ENCODE peak calls at places on chromosome 12, in five cellular contexts. Y is NCI-H1930, S is bronchial epithelial cell, E is neural progenitor cell, N is ACHN. F is an unnamed sample.

GRCh38 chr12:121748571-121749265 is 36.2 kb downstream of the TMEM120B start:
- DNase-seq in N (peak), S (peak), Y (no peak), E (peak), F (no peak)

GRCh38 chr12:6065872-6066217 is 58.6 kb downstream of the VWF start:
- DNase-seq in E (no peak), S (no peak), Y (no peak), N (no peak), F (no peak)

GRCh38 chr12:1773937-1774655 is 46.3 kb upstream of the LRTM2 start:
- DNase-seq in Y (no peak), S (no peak), E (no peak), N (no peak), F (no peak)

GRCh38 chr12:121287267-121287954 is 9.1 kb downstream of the CAMKK2 start:
- DNase-seq in N (no peak), E (no peak), Y (no peak), S (no peak), F (no peak)

GRCh38 chr12:69105101-69105613 is 134.2 kb upstream of the CPSF6 start:
- DNase-seq in S (no peak), E (peak), Y (no peak), N (no peak), F (no peak)

GRCh38 chr12:79008591-79008990 is 144.0 kb downstream of the SYT1 start:
- DNase-seq in S (no peak), Y (no peak), E (no peak), N (no peak), F (no peak)

GRCh38 chr12:12178545-12178944 is 88.3 kb downstream of the LRP6 start:
- DNase-seq in E (no peak), N (no peak), Y (no peak), S (no peak), F (no peak)

GRCh38 chr12:91163116-91163515 is 19.5 kb downstream of the DCN start:
- DNase-seq in E (no peak), S (no peak), Y (no peak), N (no peak), F (no peak)

GRCh38 chr12:93904124-93904523 is 226.9 kb downstream of the CRADD start:
- DNase-seq in N (no peak), Y (no peak), E (no peak), S (no peak), F (no peak)

GRCh38 chr12:12686925-12687324 is 9.1 kb downstream of the GPR19 start:
- DNase-seq in Y (no peak), N (no peak), E (no peak), S (no peak), F (no peak)

GRCh38 chr12:8951744-8952143 is 2.3 kb upstream of the M6PR start:
- DNase-seq in S (no peak), N (no peak), E (no peak), Y (no peak), F (no peak)

GRCh38 chr12:108099085-108099484 is 30.0 kb upstream of the WSCD2 start:
- DNase-seq in N (peak), E (no peak), Y (no peak), S (peak), F (no peak)

GRCh38 chr12:26309646-26310045 is 114.3 kb downstream of the SSPN start:
- DNase-seq in Y (no peak), N (no peak), E (no peak), S (no peak), F (no peak)

GRCh38 chr12:29713729-29714128 is 70.0 kb downstream of the TMTC1 start:
- DNase-seq in N (no peak), E (no peak), Y (no peak), S (peak), F (no peak)

GRCh38 chr12:93679308-93679933 is 2.2 kb downstream of the CRADD start:
- DNase-seq in S (no peak), E (no peak), Y (no peak), N (no peak), F (no peak)

GRCh38 chr12:104873374-104873773 is 84.7 kb downstream of the SLC41A2 start:
- DNase-seq in S (no peak), Y (no peak), E (no peak), N (no peak), F (no peak)

GRCh38 chr12:133264173-133264572 is 28.5 kb upstream of the ANHX start:
- DNase-seq in S (no peak), Y (no peak), E (no peak), N (no peak), F (no peak)

GRCh38 chr12:25689996-25690501 is 137.0 kb upstream of the LMNTD1 start:
- DNase-seq in E (no peak), N (no peak), S (peak), Y (no peak), F (peak)

GRCh38 chr12:52541709-52542108 is 11.2 kb downstream of the KRT71 start:
- DNase-seq in Y (no peak), S (no peak), E (no peak), N (no peak), F (no peak)